ENCODE peak calls at places on chromosomes 12 and 14, in four cellular contexts. F is MCF 10A; D is naive thymus-derived CD4-positive, alpha-beta T cell; H is mucosa of gallbladder. P is an unnamed sample.
A peak's percentile ranks its signal among the peaks of the same experiment; 100 is the strongest.

GRCh38 chr12:78938341-78939084 is 73.9 kb downstream of the SYT1 start:
- DNase-seq in F (no peak), D (no peak), H (no peak), P (no peak)

GRCh38 chr12:2163172-2163927 is 110.6 kb downstream of the CACNA1C start:
- DNase-seq in F (peak; percentile 53), D (no peak), H (peak; percentile 94), P (peak; percentile 39)

GRCh38 chr14:51967521-51967920 is 21.8 kb upstream of the RTRAF start:
- DNase-seq in F (no peak), D (no peak), H (no peak), P (no peak)

GRCh38 chr12:123111498-123112165 is 39.3 kb downstream of the PITPNM2 start:
- DNase-seq in F (no peak), D (no peak), H (no peak), P (no peak)

GRCh38 chr14:23569443-23570151 is 2.0 kb upstream of the AP1G2 start:
- DNase-seq in F (peak; percentile 34), D (no peak), H (no peak), P (no peak)

GRCh38 chr14:77249286-77249685 is 21.7 kb downstream of the NGB start:
- DNase-seq in F (no peak), D (no peak), H (no peak), P (no peak)

GRCh38 chr12:42119085-42119633 is 25.5 kb downstream of the GXYLT1 start:
- DNase-seq in F (peak; percentile 41), D (no peak), H (no peak), P (no peak)

GRCh38 chr12:107484219-107484618 is 201.4 kb upstream of the PWP1 start:
- DNase-seq in F (no peak), D (no peak), H (no peak), P (no peak)

GRCh38 chr14:103279129-103280025 is 54.7 kb upstream of the EIF5 start:
- DNase-seq in F (no peak), D (no peak), H (no peak), P (peak; percentile 79)

GRCh38 chr14:94158239-94158888 is 15.8 kb upstream of the PPP4R4 start:
- DNase-seq in F (peak; percentile 49), D (peak; percentile 32), H (no peak), P (no peak)